ENCODE peak calls at places on chromosomes 7 and 10, in nine cellular contexts. V, O, M, B, Y, J, H, P and R are unnamed samples.

GRCh38 chr10:26981232-26981631 is 119.1 kb downstream of the ANKRD26 start:
- DNase-seq in M (no peak), P (no peak), H (no peak), Y (no peak), O (no peak), B (no peak), V (no peak), J (no peak), R (no peak)

GRCh38 chr10:18984531-18984930 is 64.1 kb upstream of the MALRD1 start:
- DNase-seq in H (no peak), P (no peak), J (no peak), Y (peak; percentile 72), B (no peak), V (no peak), O (no peak), M (no peak), R (no peak)

GRCh38 chr10:58137813-58138212 is 129.9 kb downstream of the IPMK start:
- DNase-seq in B (no peak), H (peak; percentile 2), V (no peak), O (no peak), J (no peak), M (peak; percentile 7), Y (no peak), P (no peak), R (no peak)

GRCh38 chr10:133401500-133401899 is 7.5 kb downstream of the MTG1 start:
- DNase-seq in M (no peak), O (no peak), P (no peak), J (no peak), H (no peak), B (no peak), V (no peak), Y (no peak), R (no peak)

GRCh38 chr7:117004899-117005298 is 51.6 kb downstream of the ST7 start:
- DNase-seq in J (no peak), M (no peak), V (no peak), O (no peak), B (no peak), P (no peak), Y (peak; percentile 72), H (no peak), R (peak; percentile 50)

GRCh38 chr10:12589789-12590188 is 240.4 kb downstream of the CAMK1D start:
- DNase-seq in V (no peak), O (no peak), M (no peak), B (no peak), J (no peak), Y (no peak), P (no peak), H (no peak), R (no peak)

GRCh38 chr10:11515596-11516418 is 95.6 kb downstream of the USP6NL start:
- DNase-seq in O (no peak), V (peak; percentile 28), Y (peak; percentile 86), P (peak; percentile 18), B (peak; percentile 30), M (peak; percentile 9), H (peak; percentile 46), J (no peak), R (peak; percentile 69)

GRCh38 chr7:75559355-75559986 is 67.4 kb downstream of the SPDYE5 start:
- DNase-seq in M (no peak), J (no peak), Y (peak; percentile 5), O (no peak), V (no peak), P (no peak), H (no peak), B (no peak), R (peak; percentile 70)

GRCh38 chr10:112208981-112209380 is 25.4 kb upstream of the GPAM start:
- DNase-seq in H (no peak), B (no peak), P (no peak), Y (no peak), V (no peak), O (no peak), J (no peak), M (no peak), R (no peak)

GRCh38 chr7:103729026-103729425 is 260.4 kb downstream of the RELN start:
- DNase-seq in P (no peak), Y (peak; percentile 25), M (no peak), V (no peak), B (no peak), J (no peak), O (no peak), H (no peak), R (no peak)

GRCh38 chr10:79057481-79058275 is 11.1 kb upstream of the ZMIZ1 start:
- DNase-seq in Y (no peak), J (no peak), O (no peak), P (no peak), H (no peak), V (no peak), M (no peak), B (no peak), R (no peak)

GRCh38 chr7:80563561-80564327 is 51.9 kb upstream of the GNAT3 start:
- DNase-seq in O (no peak), Y (no peak), J (no peak), V (no peak), P (no peak), H (no peak), M (no peak), B (no peak), R (no peak)

GRCh38 chr10:43231523-43232078 is 35.3 kb downstream of the RASGEF1A start:
- DNase-seq in M (no peak), J (no peak), P (no peak), B (no peak), O (no peak), H (no peak), Y (no peak), V (no peak), R (no peak)

GRCh38 chr7:94580601-94581000 is 71.0 kb downstream of the CASD1 start:
- DNase-seq in J (no peak), Y (peak; percentile 82), H (peak; percentile 30), M (no peak), P (no peak), O (no peak), B (no peak), V (peak; percentile 41), R (no peak)

GRCh38 chr10:127314797-127315196 is 118.4 kb upstream of the INSYN2A start:
- DNase-seq in O (no peak), H (no peak), P (no peak), Y (no peak), B (no peak), J (no peak), M (no peak), V (no peak), R (no peak)

GRCh38 chr7:46830-47140 is 145.6 kb upstream of the FAM20C start:
- DNase-seq in V (no peak), M (no peak), P (no peak), O (no peak), B (no peak), Y (no peak), H (no peak), J (no peak), R (no peak)

GRCh38 chr10:21260060-21260792 is 265.3 kb downstream of the SKIDA1 start:
- DNase-seq in M (no peak), V (no peak), B (no peak), Y (no peak), H (no peak), O (no peak), P (no peak), J (no peak), R (no peak)

GRCh38 chr7:101858437-101859385 is 41.3 kb downstream of the CUX1 start:
- DNase-seq in Y (no peak), M (no peak), O (no peak), V (no peak), J (no peak), H (no peak), B (no peak), P (no peak), R (peak; percentile 61)

GRCh38 chr7:6640246-6640721 is 3.2 kb downstream of the ZNF316 start:
- DNase-seq in P (no peak), H (no peak), M (no peak), O (peak; percentile 55), Y (peak; percentile 63), B (no peak), J (no peak), V (no peak), R (no peak)

GRCh38 chr10:128061306-128062300 is 64.6 kb downstream of the MKI67 start:
- DNase-seq in M (no peak), P (no peak), J (no peak), Y (no peak), H (no peak), B (no peak), O (no peak), V (no peak), R (no peak)

GRCh38 chr10:118701529-118702323 is 53.0 kb downstream of the CACUL1 start:
- DNase-seq in P (no peak), M (no peak), H (no peak), O (no peak), V (no peak), J (no peak), B (no peak), Y (peak; percentile 63), R (no peak)

GRCh38 chr10:124239134-124239533 is 145.7 kb upstream of the CHST15 start:
- DNase-seq in M (no peak), O (no peak), B (no peak), J (no peak), V (no peak), H (no peak), Y (no peak), P (no peak), R (no peak)

GRCh38 chr7:30322656-30323355 is 38.4 kb downstream of the ZNRF2 start:
- DNase-seq in B (no peak), Y (no peak), P (no peak), O (no peak), H (no peak), V (no peak), M (no peak), J (no peak), R (no peak)